ENCODE peak calls at places on chromosome 19, in four cellular contexts. O is OCI-LY7, H is fibroblast of lung, K is mucosa of descending colon. B is an unnamed sample.

GRCh38 chr19:16037424-16038195 is 38.7 kb upstream of the TPM4 start:
- DNase-seq in O (no peak), H (no peak), K (no peak), B (no peak)

GRCh38 chr19:32890841-32891240 is 21.3 kb upstream of the SLC7A9 start:
- DNase-seq in O (no peak), H (no peak), K (no peak), B (no peak)

GRCh38 chr19:14006766-14007562 is 844 bp upstream of the RFX1 start:
- DNase-seq in O (no peak), H (no peak), K (no peak), B (no peak)

GRCh38 chr19:12767666-12768065 is 7.7 kb downstream of the HOOK2 start:
- DNase-seq in O (no peak), H (no peak), K (no peak), B (no peak)

GRCh38 chr19:39074205-39074692 is 9.9 kb upstream of the ACP7 start:
- DNase-seq in O (no peak), H (no peak), K (no peak), B (no peak)

GRCh38 chr19:10998045-10998533 is 37.3 kb downstream of the SMARCA4 start:
- DNase-seq in O (no peak), H (peak; percentile 55), K (peak; percentile 24), B (no peak)

GRCh38 chr19:35938282-35939224 is 2.4 kb downstream of the LRFN3 start:
- DNase-seq in O (no peak), H (no peak), K (no peak), B (no peak)

GRCh38 chr19:2631213-2631821 is 71.2 kb downstream of the GNG7 start:
- DNase-seq in O (peak; percentile 81), H (peak; percentile 48), K (no peak), B (peak; percentile 77)

GRCh38 chr19:33238750-33239149 is 13.1 kb upstream of the SLC7A10 start:
- DNase-seq in O (no peak), H (no peak), K (no peak), B (no peak)

GRCh38 chr19:56350416-56351045 is 35.9 kb upstream of the ZSCAN5A start:
- DNase-seq in O (peak; percentile 71), H (peak; percentile 60), K (peak; percentile 68), B (no peak)

GRCh38 chr19:15810335-15810734 is 5.1 kb downstream of the OR10H1 start:
- DNase-seq in O (peak; percentile 54), H (no peak), K (peak; percentile 68), B (no peak)

GRCh38 chr19:5897189-5897969 is 6.2 kb downstream of the NDUFA11 start:
- DNase-seq in O (no peak), H (no peak), K (no peak), B (no peak)

GRCh38 chr19:14502334-14503092 is 6.6 kb upstream of the GIPC1 start:
- DNase-seq in O (no peak), H (no peak), K (no peak), B (no peak)

GRCh38 chr19:10543420-10544241 is at the start of gene ATG4D:
- DNase-seq in O (peak; percentile 83), H (peak; percentile 61), K (peak; percentile 94), B (no peak)

GRCh38 chr19:23906835-23907234 is 7.9 kb upstream of the ZNF726 start:
- DNase-seq in O (no peak), H (no peak), K (no peak), B (no peak)

GRCh38 chr19:14433454-14434156 is 499 bp downstream of the PKN1 start:
- DNase-seq in O (peak; percentile 59), H (no peak), K (peak; percentile 80), B (no peak)

GRCh38 chr19:15836345-15836594 is 20.8 kb upstream of the OR10H1 start:
- DNase-seq in O (peak; percentile 50), H (peak; percentile 10), K (peak; percentile 48), B (no peak)

GRCh38 chr19:10553943-10554381 is 10.3 kb downstream of the ATG4D start:
- DNase-seq in O (peak; percentile 82), H (no peak), K (peak; percentile 30), B (no peak)

GRCh38 chr19:15441317-15441716 is 8.4 kb downstream of the WIZ start:
- DNase-seq in O (no peak), H (no peak), K (no peak), B (no peak)

GRCh38 chr19:6708346-6708745 is 12.1 kb downstream of the C3 start:
- DNase-seq in O (no peak), H (no peak), K (no peak), B (no peak)

GRCh38 chr19:4088975-4089374 is 22.3 kb upstream of the ZBTB7A start:
- DNase-seq in O (no peak), H (no peak), K (no peak), B (no peak)

GRCh38 chr19:48754950-48755645 is at the start of gene FGF21:
- DNase-seq in O (no peak), H (no peak), K (no peak), B (no peak)

GRCh38 chr19:14731200-14731599 is 41.4 kb downstream of the ZNF333 start:
- DNase-seq in O (no peak), H (no peak), K (no peak), B (no peak)

GRCh38 chr19:27793128-27793643 is 1419.8 kb downstream of the UQCRFS1 start:
- DNase-seq in O (peak; percentile 89), H (peak; percentile 72), K (peak; percentile 87), B (peak; percentile 55)

GRCh38 chr19:6273701-6274601 is 5.8 kb downstream of the MLLT1 start:
- DNase-seq in O (no peak), H (peak; percentile 91), K (peak; percentile 52), B (no peak)

GRCh38 chr19:10122066-10122465 is 2.4 kb upstream of the EIF3G start:
- DNase-seq in O (no peak), H (peak; percentile 75), K (no peak), B (no peak)

GRCh38 chr19:51572908-51573307 is 1.8 kb downstream of the ZNF175 start:
- DNase-seq in O (no peak), H (peak; percentile 27), K (no peak), B (no peak)

GRCh38 chr19:15448778-15449619 is 757 bp downstream of the WIZ start:
- DNase-seq in O (peak; percentile 27), H (peak; percentile 14), K (no peak), B (no peak)

DNA sequence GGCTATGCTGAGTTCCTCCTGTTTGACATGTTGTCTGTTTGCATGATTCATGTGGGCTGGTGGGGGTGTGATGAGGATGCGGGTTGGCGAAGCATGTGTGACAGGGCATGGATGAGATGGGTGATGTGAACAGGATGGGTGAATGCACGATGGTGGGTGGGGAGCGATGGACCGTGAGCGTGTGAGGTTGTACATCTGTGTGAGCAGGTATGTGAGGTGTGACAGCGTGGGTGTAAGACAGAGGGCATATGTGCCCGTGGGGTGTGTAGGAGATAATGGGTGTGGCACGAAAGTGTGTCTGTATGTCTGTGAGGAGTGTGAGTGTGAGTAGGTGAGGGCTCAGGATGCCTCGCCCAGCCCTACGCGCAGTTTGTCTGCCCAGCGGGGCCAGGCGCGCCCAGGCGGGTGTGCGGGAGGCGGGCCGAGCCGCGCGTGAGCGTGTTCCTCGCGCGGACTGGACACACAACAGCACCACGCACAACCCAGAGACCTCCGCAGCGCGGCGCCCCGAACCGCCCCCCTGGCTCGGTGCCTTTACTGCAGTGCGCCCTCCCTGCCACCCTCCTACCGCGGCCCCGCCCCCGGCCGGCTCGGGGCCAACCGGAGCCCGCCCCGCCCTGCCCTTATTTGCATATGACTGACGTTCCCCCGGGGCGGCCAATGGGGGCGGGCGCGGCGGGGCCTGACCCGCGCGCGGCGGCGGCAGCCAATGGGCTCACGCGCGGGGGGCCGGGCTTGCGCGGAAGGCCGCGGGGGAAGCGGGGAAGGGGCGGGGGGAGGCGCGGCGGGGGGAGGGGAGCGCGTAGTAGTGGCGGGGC is 14.4 kb downstream of the CIC start:
- DNase-seq in O (peak; percentile 97), H (peak; percentile 90), K (peak; percentile 97), B (no peak)
- TF ChIP-seq CTCF in O (peak; percentile 33), H (no peak), K (no peak), B (no peak)

GRCh38 chr19:8336665-8337064 is 6.4 kb downstream of the KANK3 start:
- DNase-seq in O (no peak), H (no peak), K (no peak), B (no peak)

GRCh38 chr19:8336072-8336569 is 6.9 kb downstream of the KANK3 start:
- DNase-seq in O (no peak), H (no peak), K (no peak), B (no peak)

GRCh38 chr19:8334458-8335342 is 8.4 kb downstream of the KANK3 start:
- DNase-seq in O (no peak), H (peak; percentile 77), K (peak; percentile 64), B (no peak)

GRCh38 chr19:8333771-8334457 is 9.1 kb downstream of the KANK3 start:
- DNase-seq in O (no peak), H (no peak), K (no peak), B (no peak)

DNA sequence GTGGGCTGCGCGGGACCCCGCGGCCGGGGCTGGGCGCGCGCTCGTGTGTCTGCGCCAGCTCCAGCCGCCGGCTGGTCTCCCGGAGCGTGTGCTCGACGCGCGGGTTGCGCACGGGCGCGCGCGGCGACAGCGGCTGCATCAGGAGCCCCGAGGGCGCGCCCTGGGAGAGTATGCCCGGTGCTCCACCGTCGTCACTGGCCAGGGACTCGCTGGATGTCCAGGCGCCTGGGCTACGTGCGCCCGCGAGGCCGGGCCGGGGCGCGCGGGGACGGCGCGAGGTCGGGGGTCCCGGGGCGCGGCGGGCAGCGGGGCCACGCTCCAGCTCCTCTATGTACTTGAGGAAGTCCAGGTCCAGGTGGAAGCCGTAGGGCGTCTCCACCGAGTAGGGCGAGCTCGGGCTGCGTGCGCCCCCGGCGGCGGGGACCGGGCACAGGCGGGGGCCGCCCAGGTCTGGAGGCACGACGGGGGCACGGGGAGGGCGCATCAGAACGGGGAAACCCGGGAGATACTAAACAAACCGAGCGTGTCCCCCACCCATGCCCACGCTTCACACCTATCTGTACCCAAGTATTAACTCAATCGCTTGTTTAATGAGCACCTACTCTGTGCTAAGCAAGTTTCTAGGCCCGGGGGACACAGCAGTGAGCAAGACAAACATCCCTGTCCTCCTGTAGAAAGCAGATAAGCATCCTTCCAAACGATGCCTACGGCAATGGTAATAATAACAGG is 7.6 kb downstream of the KANK3 start:
- DNase-seq in O (no peak), H (no peak), K (no peak), B (no peak)
- H3K4me3 ChIP-seq in O (no peak overlapping the region), H (no peak overlapping the region), K (no peak overlapping the region), B (peak overlapping the region; percentile 36)

GRCh38 chr19:29017788-29018187 is 195.2 kb downstream of the UQCRFS1 start:
- DNase-seq in O (no peak), H (no peak), K (no peak), B (no peak)

GRCh38 chr19:29014857-29015436 is 198.0 kb downstream of the UQCRFS1 start:
- DNase-seq in O (no peak), H (no peak), K (no peak), B (no peak)

GRCh38 chr19:29016926-29017760 is 195.8 kb downstream of the UQCRFS1 start:
- DNase-seq in O (no peak), H (no peak), K (no peak), B (no peak)

GRCh38 chr19:29015569-29015968 is 197.4 kb downstream of the UQCRFS1 start:
- DNase-seq in O (no peak), H (no peak), K (no peak), B (no peak)

DNA sequence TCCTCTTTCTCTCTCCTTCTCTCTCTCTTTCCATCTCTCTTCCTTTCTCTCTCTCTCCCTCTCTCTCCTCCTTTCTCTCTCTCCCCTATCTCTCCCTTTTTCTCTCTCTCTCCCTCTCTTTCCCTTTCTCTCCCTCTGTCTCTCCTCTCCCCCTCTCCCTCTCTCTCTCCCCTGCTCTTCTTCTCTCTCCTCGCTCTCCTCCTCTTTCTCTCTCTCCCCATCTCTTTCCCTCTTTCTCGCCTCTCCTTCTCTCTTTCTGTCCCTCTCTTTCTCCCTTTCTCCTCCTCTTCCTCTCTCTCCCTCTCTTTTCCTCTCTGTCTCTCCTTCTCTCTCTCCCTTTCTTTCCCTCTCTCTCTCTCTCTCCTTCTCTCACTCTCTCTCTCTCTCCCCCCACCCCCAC is 196.6 kb downstream of the UQCRFS1 start:
- DNase-seq in O (no peak), H (no peak), K (no peak), B (no peak)
- TF ChIP-seq CTCF in O (no peak), H (no peak), K (no peak), B (no peak)

GRCh38 chr19:47190167-47190727 is 40.8 kb downstream of the BBC3 start:
- DNase-seq in O (no peak), H (peak; percentile 85), K (peak; percentile 76), B (no peak)
- H3K4me3 ChIP-seq in O (no peak overlapping the region), H (no peak overlapping the region), K (no peak overlapping the region), B (no peak overlapping the region)